ENCODE peak calls at places on chromosomes 3 and 15, in five cellular contexts. J, B, U, P and C are unnamed samples.

GRCh38 chr3:44114142-44114541 is 127.5 kb upstream of the TOPAZ1 start:
- DNase-seq in P (no peak), U (peak), J (peak), B (peak), C (no peak)

GRCh38 chr3:65334045-65334665 is 646.4 kb upstream of the ADAMTS9 start:
- DNase-seq in B (no peak), J (peak), P (no peak), U (no peak), C (no peak)

GRCh38 chr3:19250959-19251610 is 102.8 kb downstream of the KCNH8 start:
- DNase-seq in U (no peak), P (no peak), J (peak), B (no peak), C (no peak)

GRCh38 chr15:58506064-58506490 is 74.3 kb downstream of the LIPC start:
- DNase-seq in J (no peak), P (no peak), B (no peak), U (no peak), C (no peak)

GRCh38 chr15:94110476-94111130 is 120.8 kb upstream of the MCTP2 start:
- DNase-seq in J (peak), B (no peak), P (no peak), U (no peak), C (no peak)

GRCh38 chr3:52514576-52514975 is 19.1 kb downstream of the NT5DC2 start:
- DNase-seq in B (no peak), U (no peak), J (no peak), P (no peak), C (no peak)

GRCh38 chr3:48655586-48655985 is 7.1 kb downstream of the CELSR3 start:
- DNase-seq in B (no peak), P (no peak), J (no peak), U (no peak), C (no peak)

GRCh38 chr3:4826237-4827100 is 152.8 kb upstream of the BHLHE40 start:
- DNase-seq in U (no peak), B (peak), P (no peak), J (no peak), C (no peak)

GRCh38 chr3:87076951-87077350 is 86.0 kb upstream of the VGLL3 start:
- DNase-seq in J (no peak), U (no peak), B (peak), P (no peak), C (no peak)

GRCh38 chr15:64017082-64017588 is 29.1 kb downstream of the DAPK2 start:
- DNase-seq in B (peak), P (peak), U (no peak), J (no peak), C (no peak)

GRCh38 chr3:150254199-150254786 is 153.8 kb upstream of the TSC22D2 start:
- DNase-seq in B (no peak), U (no peak), P (no peak), J (no peak), C (no peak)
- TF ChIP-seq REST in B (no peak), U (no peak), P (no peak), J (no peak), C (no peak)

GRCh38 chr15:101126618-101127502 is 125.0 kb downstream of the CHSY1 start:
- DNase-seq in J (no peak), U (peak), B (no peak), P (no peak), C (no peak)

GRCh38 chr15:101129851-101130250 is 122.0 kb downstream of the CHSY1 start:
- DNase-seq in B (no peak), U (no peak), J (no peak), P (no peak), C (no peak)

GRCh38 chr15:101128696-101129095 is 123.2 kb downstream of the CHSY1 start:
- DNase-seq in U (no peak), P (no peak), B (no peak), J (no peak), C (no peak)

GRCh38 chr15:101128191-101128590 is 123.7 kb downstream of the CHSY1 start:
- DNase-seq in B (no peak), U (no peak), P (no peak), J (peak), C (no peak)

GRCh38 chr15:101127503-101128076 is 124.3 kb downstream of the CHSY1 start:
- DNase-seq in J (no peak), U (peak), B (no peak), P (no peak), C (no peak)
- TF ChIP-seq REST in J (no peak), U (peak), B (no peak), P (no peak), C (no peak)

GRCh38 chr3:140233702-140234101 is 298.7 kb downstream of the CLSTN2 start:
- DNase-seq in B (no peak), P (no peak), U (no peak), J (no peak), C (no peak)
- TF ChIP-seq REST in B (no peak), P (no peak), U (no peak), J (no peak), C (no peak)

GRCh38 chr3:72938471-72939265 is 50.8 kb downstream of the GXYLT2 start:
- DNase-seq in U (peak), B (peak), P (peak), J (peak), C (peak)
- TF ChIP-seq REST in U (no peak), B (no peak), P (no peak), J (no peak), C (no peak)